ENCODE peak calls at places on chromosomes 3 and 15, in seven cellular contexts. A is ovary, F is amygdala, M is mesenteric fat pad, X is left colon, J is NCI-H1417, N is A172. S is an unnamed sample.

GRCh38 chr3:13189639-13190375 is 116.6 kb upstream of the IQSEC1 start:
- DNase-seq in J (no peak), A (no peak), F (no peak), M (no peak), N (peak; percentile 84), X (no peak), S (peak; percentile 70)

GRCh38 chr3:71685686-71686085 is 39.5 kb downstream of the EIF4E3 start:
- DNase-seq in N (no peak), F (no peak), A (no peak), J (no peak), M (no peak), X (no peak), S (no peak)

GRCh38 chr3:104909188-104909587 is 457.5 kb upstream of the ALCAM start:
- DNase-seq in X (no peak), N (peak; percentile 49), A (no peak), J (peak; percentile 80), M (no peak), F (no peak), S (no peak)

GRCh38 chr3:55633333-55633732 is 146.2 kb upstream of the WNT5A start:
- DNase-seq in M (no peak), N (no peak), A (no peak), F (no peak), X (no peak), J (no peak), S (no peak)

GRCh38 chr3:75180235-75180944 is 483.7 kb upstream of the FRG2C start:
- DNase-seq in F (no peak), N (no peak), M (no peak), J (no peak), A (no peak), X (no peak), S (no peak)

GRCh38 chr15:34783471-34783870 is 11.9 kb downstream of the ACTC1 start:
- DNase-seq in X (no peak), F (no peak), M (no peak), J (no peak), A (no peak), N (no peak), S (no peak)

GRCh38 chr3:52834871-52835501 is at the start of gene MUSTN1:
- DNase-seq in M (no peak), J (no peak), A (no peak), X (no peak), F (no peak), N (no peak), S (peak; percentile 65)

GRCh38 chr3:11718582-11719405 is 75.1 kb upstream of the VGLL4 start:
- DNase-seq in A (peak; percentile 52), J (peak; percentile 62), F (peak; percentile 55), M (no peak), N (peak; percentile 45), X (peak; percentile 63), S (peak; percentile 74)